ENCODE peak calls at places on chromosomes 13 and 19, in seven cellular contexts. P, N, D, W, B, T and I are unnamed samples.

GRCh38 chr13:70630247-70630646 is 522.0 kb upstream of the KLHL1 start:
- DNase-seq in P (no peak), N (no peak), D (no peak), W (no peak), B (no peak), T (no peak), I (no peak)

GRCh38 chr13:28117689-28118377 is 17.5 kb upstream of the FLT3 start:
- DNase-seq in P (peak), N (no peak), D (no peak), W (peak), B (no peak), T (peak), I (peak)

GRCh38 chr13:91554101-91554500 is 155.7 kb downstream of the GPC5 start:
- DNase-seq in P (no peak), N (no peak), D (no peak), W (no peak), B (no peak), T (no peak), I (no peak)

GRCh38 chr19:7554990-7555864 is 19.7 kb downstream of the PNPLA6 start:
- DNase-seq in P (no peak), N (no peak), D (no peak), W (no peak), B (peak), T (no peak), I (no peak)

GRCh38 chr19:8310342-8311055 is 2.3 kb upstream of the CD320 start:
- DNase-seq in P (no peak), N (peak), D (no peak), W (no peak), B (no peak), T (no peak), I (peak)

GRCh38 chr13:102757006-102757405 is 16.6 kb downstream of the TEX30 start:
- DNase-seq in P (no peak), N (no peak), D (no peak), W (no peak), B (no peak), T (no peak), I (no peak)

GRCh38 chr19:45474191-45474940 is 6.6 kb downstream of the FOSB start:
- DNase-seq in P (no peak), N (no peak), D (no peak), W (no peak), B (no peak), T (no peak), I (no peak)

GRCh38 chr13:42747399-42747873 is 33.9 kb upstream of the FAM216B start:
- DNase-seq in P (no peak), N (no peak), D (no peak), W (no peak), B (peak), T (peak), I (no peak)

GRCh38 chr19:46732966-46733692 is 12.7 kb upstream of the FKRP start:
- DNase-seq in P (peak), N (peak), D (no peak), W (no peak), B (no peak), T (no peak), I (no peak)

GRCh38 chr13:75214846-75215245 is 267.1 kb downstream of the TBC1D4 start:
- DNase-seq in P (no peak), N (no peak), D (no peak), W (no peak), B (no peak), T (no peak), I (no peak)

GRCh38 chr13:47904239-47904638 is 96.8 kb downstream of the SUCLA2 start:
- DNase-seq in P (peak), N (no peak), D (peak), W (no peak), B (no peak), T (no peak), I (no peak)
- H3K27ac ChIP-seq in P (peak), N (peak), D (peak), W (no peak), B (no peak), T (no peak), I (no peak)

GRCh38 chr19:6095760-6096159 is 14.5 kb downstream of the RFX2 start:
- DNase-seq in P (no peak), N (no peak), D (no peak), W (no peak), B (no peak), T (no peak), I (peak)
- H3K4me3 ChIP-seq in P (no peak), N (no peak), D (no peak), W (no peak), B (no peak), T (no peak), I (no peak)

DNA sequence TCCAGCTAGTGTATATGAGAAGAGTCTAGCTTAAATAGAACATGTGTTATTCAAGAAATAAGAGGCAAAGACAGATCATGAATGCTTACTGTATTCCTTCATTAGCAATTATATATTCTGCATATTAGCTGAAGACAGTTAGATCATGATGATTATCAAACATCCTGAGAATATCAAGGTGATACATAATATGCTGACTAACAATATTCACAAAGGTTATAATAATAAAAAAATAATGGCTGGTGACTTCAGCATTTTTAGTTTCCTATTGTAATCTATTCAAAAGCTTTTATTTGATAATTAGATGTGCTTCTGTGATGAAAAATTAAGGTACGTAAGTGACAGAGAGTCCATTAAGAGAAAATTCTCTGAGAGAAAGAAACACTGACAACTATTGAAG is 511.4 kb downstream of the PCDH17 start:
- DNase-seq in P (no peak), N (no peak), D (no peak), W (no peak), B (no peak), T (no peak), I (no peak)
- TF ChIP-seq POLR2A in P (no peak), N (no peak), D (no peak), W (no peak), B (no peak), T (no peak), I (no peak)

GRCh38 chr13:26706381-26706780 is 54.2 kb downstream of the GPR12 start:
- DNase-seq in P (no peak), N (no peak), D (no peak), W (no peak), B (no peak), T (no peak), I (no peak)

GRCh38 chr13:26710166-26710565 is 50.4 kb downstream of the GPR12 start:
- DNase-seq in P (no peak), N (no peak), D (no peak), W (no peak), B (no peak), T (no peak), I (no peak)

GRCh38 chr13:26708007-26708297 is 52.6 kb downstream of the GPR12 start:
- DNase-seq in P (no peak), N (no peak), D (no peak), W (no peak), B (no peak), T (no peak), I (no peak)

GRCh38 chr13:26707122-26708006 is 53.2 kb downstream of the GPR12 start:
- DNase-seq in P (peak), N (no peak), D (no peak), W (peak), B (peak), T (no peak), I (peak)

GRCh38 chr13:26709461-26709860 is 51.1 kb downstream of the GPR12 start:
- DNase-seq in P (no peak), N (no peak), D (no peak), W (no peak), B (no peak), T (no peak), I (no peak)
- H3K27ac ChIP-seq in P (no peak), N (no peak), D (no peak), W (no peak), B (no peak), T (no peak), I (no peak)

GRCh38 chr13:20774746-20775145 is 985 bp upstream of the EEF1AKMT1 start:
- DNase-seq in P (no peak), N (no peak), D (no peak), W (no peak), B (no peak), T (no peak), I (no peak)

GRCh38 chr13:20769834-20770233 is 3.9 kb downstream of the EEF1AKMT1 start:
- DNase-seq in P (no peak), N (no peak), D (no peak), W (no peak), B (no peak), T (no peak), I (no peak)

GRCh38 chr13:20773194-20774080 is at the start of gene EEF1AKMT1:
- DNase-seq in P (peak), N (peak), D (peak), W (peak), B (peak), T (peak), I (peak)

GRCh38 chr13:20775961-20776360 is 2.2 kb upstream of the EEF1AKMT1 start:
- DNase-seq in P (no peak), N (no peak), D (no peak), W (no peak), B (no peak), T (no peak), I (no peak)

GRCh38 chr13:20772401-20773131 is 1.2 kb downstream of the EEF1AKMT1 start:
- DNase-seq in P (no peak), N (no peak), D (no peak), W (no peak), B (no peak), T (no peak), I (no peak)
- H3K4me3 ChIP-seq in P (no peak), N (peak), D (peak), W (peak), B (peak), T (peak), I (peak)

GRCh38 chr19:52992109-52993004 is 21.4 kb upstream of the ERVV-1 start:
- DNase-seq in P (no peak), N (peak), D (peak), W (no peak), B (no peak), T (peak), I (peak)
- TF ChIP-seq POLR2A in P (no peak), N (no peak), D (no peak), W (no peak), B (no peak), T (no peak), I (no peak)

GRCh38 chr13:49840266-49840665 is 47.8 kb upstream of the KPNA3 start:
- DNase-seq in P (peak), N (no peak), D (no peak), W (no peak), B (no peak), T (no peak), I (peak)
- H3K27ac ChIP-seq in P (no peak), N (no peak), D (no peak), W (no peak), B (no peak), T (no peak), I (no peak)

GRCh38 chr19:41478875-41479756 is 36.2 kb downstream of the ERICH4 start:
- DNase-seq in P (no peak), N (peak), D (no peak), W (no peak), B (no peak), T (no peak), I (no peak)
- H3K4me3 ChIP-seq in P (no peak), N (peak), D (no peak), W (no peak), B (no peak), T (no peak), I (no peak)

GRCh38 chr19:54905908-54906511 is at the start of gene NCR1:
- DNase-seq in P (no peak), N (peak), D (no peak), W (no peak), B (no peak), T (no peak), I (no peak)
- TF ChIP-seq POLR2A in P (peak), N (no peak), D (no peak), W (no peak), B (no peak), T (no peak), I (no peak)

GRCh38 chr19:40686882-40687524 is 3.4 kb downstream of the NUMBL start:
- DNase-seq in P (no peak), N (peak), D (no peak), W (no peak), B (peak), T (no peak), I (no peak)
- H3K27ac ChIP-seq in P (peak), N (peak), D (peak), W (peak), B (no peak), T (no peak), I (no peak)